ENCODE peak calls at places on chromosomes 12 and 14, in seven cellular contexts. C is uterus, Q is IMR-90, F is upper lobe of left lung, J is HCT116, B is body of pancreas, Y is adrenal gland. T is an unnamed sample. For H3K4me1, the result is how much of the 10 kb centered on the place peaks cover.

GRCh38 chr14:93977790-93978581 is 1.6 kb upstream of the ASB2 start:
- DNase-seq in B (no peak), Y (no peak), C (no peak), Q (no peak), F (no peak), J (no peak), T (no peak)

GRCh38 chr12:62361048-62361447 is 100.8 kb downstream of the USP15 start:
- DNase-seq in Y (no peak), Q (no peak), F (no peak), C (no peak), J (no peak), B (no peak), T (no peak)

GRCh38 chr12:110693731-110694130 is 4.8 kb upstream of the HVCN1 start:
- DNase-seq in Q (no peak), C (no peak), F (no peak), Y (peak), B (peak), J (no peak), T (no peak)

GRCh38 chr14:19878029-19878642 is 3.2 kb downstream of the OR4K2 start:
- DNase-seq in Q (no peak), C (no peak), Y (no peak), J (peak), F (no peak), B (no peak), T (no peak)

GRCh38 chr12:105331805-105332251 is 1.3 kb downstream of the C12orf75 start:
- DNase-seq in J (no peak), F (no peak), B (no peak), C (no peak), Q (no peak), Y (no peak), T (no peak)

GRCh38 chr12:1560704-1561103 is 33.7 kb downstream of the FBXL14 start:
- DNase-seq in Q (no peak), B (no peak), J (no peak), F (no peak), Y (no peak), C (no peak), T (no peak)

GRCh38 chr12:53752651-53753050 is 872 bp upstream of the CISTR start:
- DNase-seq in J (no peak), Q (no peak), C (no peak), F (no peak), Y (no peak), B (no peak), T (no peak)

GRCh38 chr14:52298795-52299194 is 15.3 kb upstream of the PTGER2 start:
- DNase-seq in J (no peak), Y (no peak), F (peak), Q (no peak), C (no peak), B (no peak), T (no peak)

GRCh38 chr14:50148799-50149198 is 32.4 kb upstream of the VCPKMT start:
- DNase-seq in F (no peak), Q (no peak), J (no peak), Y (no peak), C (no peak), B (no peak), T (no peak)

GRCh38 chr14:55710506-55711041 is 130.6 kb downstream of the KTN1 start:
- DNase-seq in F (no peak), C (no peak), B (no peak), Q (no peak), J (no peak), Y (no peak), T (no peak)

GRCh38 chr12:5376591-5377207 is 55.2 kb upstream of the NTF3 start:
- DNase-seq in Y (no peak), J (no peak), Q (no peak), F (no peak), C (no peak), B (no peak), T (no peak)

GRCh38 chr12:124994435-124994975 is 1.1 kb downstream of the BRI3BP start:
- DNase-seq in Q (no peak), Y (no peak), C (no peak), J (no peak), F (no peak), B (peak), T (no peak)

GRCh38 chr12:6092784-6093722 is 31.4 kb downstream of the VWF start:
- DNase-seq in F (no peak), Q (peak), B (no peak), Y (peak), C (peak), J (peak), T (peak)

GRCh38 chr12:47267571-47267970 is 187.8 kb upstream of the AMIGO2 start:
- DNase-seq in Q (peak), Y (no peak), B (no peak), F (no peak), C (no peak), J (no peak), T (no peak)

GRCh38 chr14:22955702-22956575 is 951 bp downstream of the HAUS4 start:
- DNase-seq in B (no peak), J (no peak), Q (no peak), Y (no peak), C (no peak), F (no peak), T (no peak)

GRCh38 chr12:27437839-27438238 is 8.7 kb upstream of the SMCO2 start:
- DNase-seq in Q (no peak), Y (no peak), F (no peak), J (no peak), B (no peak), C (no peak), T (no peak)

GRCh38 chr12:91332305-91332704 is 149.7 kb upstream of the DCN start:
- DNase-seq in J (no peak), Y (no peak), B (no peak), C (no peak), Q (peak), F (no peak), T (no peak)

GRCh38 chr14:94366146-94366887 is 22.1 kb downstream of the SERPINA1 start:
- DNase-seq in Q (no peak), C (no peak), Y (no peak), J (no peak), F (no peak), B (no peak), T (no peak)

DNA sequence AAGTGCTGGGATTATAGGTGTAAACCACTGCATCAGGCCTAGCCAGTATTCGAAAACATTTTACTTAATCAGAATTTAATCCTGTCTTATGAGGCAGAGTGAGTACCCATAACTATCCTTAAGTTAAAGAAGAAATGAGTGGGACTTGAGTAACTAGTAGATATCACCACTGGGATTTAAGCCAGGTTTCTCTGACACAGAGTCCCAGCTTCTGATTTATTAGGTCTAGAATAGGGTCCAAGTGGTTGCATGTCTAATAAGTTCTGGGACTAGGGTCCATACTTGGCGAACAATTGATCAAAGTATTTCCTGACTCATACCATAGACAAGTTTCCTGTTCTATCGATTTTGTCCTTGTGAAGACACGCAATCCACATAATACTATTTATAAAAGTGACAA is 18.9 kb downstream of the PTPRB start:
- DNase-seq in B (no peak), F (no peak), J (no peak), Q (no peak), C (no peak), Y (no peak), T (no peak)
- TF ChIP-seq CTCF in B (no peak), F (no peak), J (no peak), Q (no peak), C (no peak), Y (no peak), T (no peak)

GRCh38 chr12:108681317-108681716 is 47.6 kb upstream of the SELPLG start:
- DNase-seq in F (no peak), B (no peak), C (no peak), Q (no peak), J (no peak), Y (no peak), T (no peak)
- H3K4me1 ChIP-seq in F (under half), B (under half), C (under half), Q (under half), J (under half), Y (under half), T (under half)

GRCh38 chr14:32201196-32201815 is 539 bp upstream of the RNU6-7 start:
- DNase-seq in B (peak), J (no peak), C (peak), Q (peak), Y (peak), F (peak), T (peak)
- TF ChIP-seq POLR2A in B (peak), J (no peak), C (no peak), Q (no peak), Y (peak), F (peak), T (no peak)

GRCh38 chr12:119117936-119118335 is 60.8 kb upstream of the HSPB8 start:
- DNase-seq in J (no peak), F (no peak), Y (no peak), B (no peak), C (no peak), Q (no peak), T (no peak)

GRCh38 chr12:119114294-119114693 is 64.4 kb upstream of the HSPB8 start:
- DNase-seq in Q (no peak), C (no peak), J (no peak), B (no peak), F (no peak), Y (no peak), T (no peak)

GRCh38 chr12:119113587-119113986 is 65.1 kb upstream of the HSPB8 start:
- DNase-seq in B (no peak), C (no peak), F (no peak), J (no peak), Y (no peak), Q (no peak), T (no peak)

GRCh38 chr12:119118625-119119024 is 60.1 kb upstream of the HSPB8 start:
- DNase-seq in Q (no peak), F (no peak), B (no peak), C (no peak), J (no peak), Y (no peak), T (no peak)

GRCh38 chr12:119115296-119115905 is 63.3 kb upstream of the HSPB8 start:
- DNase-seq in J (peak), F (no peak), Q (peak), B (peak), C (peak), Y (peak), T (no peak)
- TF ChIP-seq CTCF in J (peak), F (peak), Q (peak), B (peak), C (peak), Y (peak), T (peak)

GRCh38 chr12:108582509-108582908 is 15.4 kb downstream of the TMEM119 start:
- DNase-seq in Q (no peak), B (no peak), J (no peak), F (no peak), C (no peak), Y (no peak), T (no peak)

GRCh38 chr12:108586306-108586705 is 11.6 kb downstream of the TMEM119 start:
- DNase-seq in Y (no peak), Q (no peak), C (no peak), F (no peak), J (no peak), B (no peak), T (no peak)

GRCh38 chr12:108583971-108584370 is 13.9 kb downstream of the TMEM119 start:
- DNase-seq in J (no peak), B (no peak), F (peak), Y (no peak), C (no peak), Q (no peak), T (no peak)

GRCh38 chr12:108582981-108583770 is 14.7 kb downstream of the TMEM119 start:
- DNase-seq in B (no peak), C (no peak), Q (no peak), Y (no peak), J (no peak), F (no peak), T (no peak)

GRCh38 chr12:108584456-108585065 is 13.3 kb downstream of the TMEM119 start:
- DNase-seq in B (no peak), C (no peak), J (no peak), F (no peak), Q (no peak), Y (no peak), T (no peak)
- H3K4me1 ChIP-seq in B (under half), C (under half), J (under half), F (under half), Q (under half), Y (under half), T (under half)

GRCh38 chr12:52038447-52038846 is 12.8 kb upstream of the NR4A1 start:
- DNase-seq in Q (peak), C (peak), Y (no peak), J (no peak), B (no peak), F (no peak), T (no peak)

GRCh38 chr12:52035926-52036325 is 15.3 kb upstream of the NR4A1 start:
- DNase-seq in C (no peak), J (no peak), Y (peak), Q (no peak), F (no peak), B (no peak), T (no peak)

GRCh38 chr12:52037248-52037861 is 13.9 kb upstream of the NR4A1 start:
- DNase-seq in C (peak), B (peak), J (no peak), F (peak), Q (peak), Y (peak), T (peak)

GRCh38 chr12:52033506-52034258 is 17.6 kb upstream of the NR4A1 start:
- DNase-seq in C (no peak), F (no peak), B (no peak), J (no peak), Q (no peak), Y (no peak), T (no peak)

GRCh38 chr12:52036587-52037171 is 14.6 kb upstream of the NR4A1 start:
- DNase-seq in C (peak), J (no peak), Q (peak), B (peak), Y (peak), F (peak), T (peak)
- TF ChIP-seq POLR2A in C (peak), J (no peak), Q (peak), B (peak), Y (peak), F (peak), T (no peak)

DNA sequence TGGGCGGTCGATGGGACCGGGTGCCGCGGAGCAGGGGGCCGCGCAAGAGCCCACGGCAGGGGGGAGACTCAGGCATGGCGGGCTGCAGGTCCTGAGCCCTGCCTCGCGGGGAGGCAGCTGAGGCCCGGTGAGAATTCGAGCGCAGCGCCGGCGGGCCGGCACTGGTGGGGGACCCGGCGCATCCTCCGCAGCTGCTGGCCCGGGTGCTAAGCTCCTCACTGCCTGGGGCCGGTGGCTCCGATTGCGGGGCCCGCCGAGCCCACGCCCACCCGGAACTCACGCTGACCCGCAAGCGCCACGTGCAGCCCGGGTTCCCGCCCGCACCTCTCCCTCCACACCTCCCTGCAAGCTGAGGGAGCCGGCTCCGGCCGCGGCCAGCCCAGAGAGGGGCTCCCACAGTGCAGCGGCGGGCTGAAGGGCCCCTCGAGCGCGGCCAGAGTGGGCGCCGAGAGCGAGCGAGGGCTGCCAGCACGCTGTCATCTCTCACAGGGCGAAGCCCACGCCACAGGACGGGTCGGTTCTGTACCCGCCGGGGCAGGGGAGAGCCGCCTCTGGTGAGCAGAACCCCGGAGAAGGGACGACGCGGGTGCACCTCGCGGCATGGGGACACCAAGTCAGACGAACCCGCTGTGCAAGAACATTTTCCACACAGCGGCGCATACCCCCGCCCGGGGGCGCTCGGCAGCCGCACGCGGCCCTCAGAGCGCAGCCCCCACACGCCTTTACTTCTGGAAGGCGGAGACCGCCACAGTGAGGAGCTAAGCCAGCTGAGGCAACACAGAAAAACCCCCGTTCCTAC is 1.2 kb upstream of the SIVA1 start:
- DNase-seq in C (no peak), Y (no peak), B (no peak), Q (no peak), J (no peak), F (peak), T (no peak)
- TF ChIP-seq CTCF in C (no peak), Y (no peak), B (no peak), Q (no peak), J (no peak), F (no peak), T (no peak)

T was measured in breast epithelium.